ENCODE peak calls at places on chromosomes 13 and 19, in six cellular contexts. One of them, this sample, is unnamed.

GRCh38 chr13:111259058-111259457 is 61.4 kb upstream of the TEX29 start:
- DNase-seq in hepatic stellate cell: no peak
- DNase-seq in mammary epithelial cell: no peak
- DNase-seq in amniotic stem cell: no peak
- DNase-seq in brain microvascular endothelial cell: no peak
- DNase-seq in activated T-cell treated with anti-CD3 and anti-CD28 coated beads for 1 hour: no peak
- DNase-seq in this sample: no peak

GRCh38 chr13:93368705-93369104 is 142.1 kb downstream of the GPC6 start:
- DNase-seq in activated T-cell treated with anti-CD3 and anti-CD28 coated beads for 1 hour: no peak
- DNase-seq in hepatic stellate cell: no peak
- DNase-seq in amniotic stem cell: no peak
- DNase-seq in brain microvascular endothelial cell: no peak
- DNase-seq in mammary epithelial cell: no peak
- DNase-seq in this sample: no peak

GRCh38 chr19:1169921-1170885 is 3.9 kb downstream of the SBNO2 start:
- DNase-seq in brain microvascular endothelial cell: no peak
- DNase-seq in hepatic stellate cell: no peak
- DNase-seq in mammary epithelial cell: peak
- DNase-seq in activated T-cell treated with anti-CD3 and anti-CD28 coated beads for 1 hour: no peak
- DNase-seq in amniotic stem cell: no peak
- DNase-seq in this sample: peak

GRCh38 chr19:35040826-35041547 is 534 bp upstream of the HPN start:
- DNase-seq in hepatic stellate cell: peak
- DNase-seq in amniotic stem cell: no peak
- DNase-seq in brain microvascular endothelial cell: no peak
- DNase-seq in mammary epithelial cell: no peak
- DNase-seq in activated T-cell treated with anti-CD3 and anti-CD28 coated beads for 1 hour: peak
- DNase-seq in this sample: no peak

GRCh38 chr13:44219808-44220544 is 153.6 kb upstream of the SERP2 start:
- DNase-seq in hepatic stellate cell: peak
- DNase-seq in mammary epithelial cell: no peak
- DNase-seq in brain microvascular endothelial cell: peak
- DNase-seq in activated T-cell treated with anti-CD3 and anti-CD28 coated beads for 1 hour: no peak
- DNase-seq in amniotic stem cell: peak
- DNase-seq in this sample: peak

GRCh38 chr13:33101835-33102234 is 85.6 kb downstream of the KL start:
- DNase-seq in activated T-cell treated with anti-CD3 and anti-CD28 coated beads for 1 hour: no peak
- DNase-seq in amniotic stem cell: no peak
- DNase-seq in brain microvascular endothelial cell: no peak
- DNase-seq in hepatic stellate cell: no peak
- DNase-seq in mammary epithelial cell: no peak
- DNase-seq in this sample: no peak

GRCh38 chr13:63048648-63049047 is 1633.0 kb upstream of the PCDH20 start:
- DNase-seq in brain microvascular endothelial cell: no peak
- DNase-seq in activated T-cell treated with anti-CD3 and anti-CD28 coated beads for 1 hour: no peak
- DNase-seq in hepatic stellate cell: no peak
- DNase-seq in mammary epithelial cell: no peak
- DNase-seq in amniotic stem cell: no peak
- DNase-seq in this sample: no peak

GRCh38 chr13:27635256-27635655 is 13.6 kb downstream of the POLR1D start:
- DNase-seq in amniotic stem cell: no peak
- DNase-seq in hepatic stellate cell: no peak
- DNase-seq in mammary epithelial cell: no peak
- DNase-seq in activated T-cell treated with anti-CD3 and anti-CD28 coated beads for 1 hour: no peak
- DNase-seq in brain microvascular endothelial cell: no peak
- DNase-seq in this sample: peak

GRCh38 chr13:26538363-26539317 is 18.8 kb upstream of the WASF3 start:
- DNase-seq in activated T-cell treated with anti-CD3 and anti-CD28 coated beads for 1 hour: no peak
- DNase-seq in mammary epithelial cell: no peak
- DNase-seq in hepatic stellate cell: no peak
- DNase-seq in brain microvascular endothelial cell: no peak
- DNase-seq in amniotic stem cell: no peak
- DNase-seq in this sample: peak

GRCh38 chr13:40539954-40540706 is 126.3 kb downstream of the FOXO1 start:
- DNase-seq in mammary epithelial cell: peak
- DNase-seq in brain microvascular endothelial cell: peak
- DNase-seq in amniotic stem cell: peak
- DNase-seq in activated T-cell treated with anti-CD3 and anti-CD28 coated beads for 1 hour: no peak
- DNase-seq in hepatic stellate cell: peak
- DNase-seq in this sample: peak

GRCh38 chr13:30978981-30979956 is 46.8 kb downstream of the TEX26 start:
- DNase-seq in amniotic stem cell: no peak
- DNase-seq in hepatic stellate cell: no peak
- DNase-seq in activated T-cell treated with anti-CD3 and anti-CD28 coated beads for 1 hour: peak
- DNase-seq in brain microvascular endothelial cell: no peak
- DNase-seq in mammary epithelial cell: no peak
- DNase-seq in this sample: no peak

GRCh38 chr13:113671066-113672001 is 4.3 kb downstream of the GRK1 start:
- DNase-seq in brain microvascular endothelial cell: no peak
- DNase-seq in hepatic stellate cell: no peak
- DNase-seq in mammary epithelial cell: no peak
- DNase-seq in amniotic stem cell: no peak
- DNase-seq in activated T-cell treated with anti-CD3 and anti-CD28 coated beads for 1 hour: no peak
- DNase-seq in this sample: no peak

GRCh38 chr19:29329460-29330134 is 116.6 kb upstream of the UQCRFS1 start:
- DNase-seq in mammary epithelial cell: no peak
- DNase-seq in activated T-cell treated with anti-CD3 and anti-CD28 coated beads for 1 hour: no peak
- DNase-seq in amniotic stem cell: no peak
- DNase-seq in hepatic stellate cell: no peak
- DNase-seq in brain microvascular endothelial cell: no peak
- DNase-seq in this sample: no peak

GRCh38 chr13:36183901-36184300 is 30.5 kb downstream of the SOHLH2 start:
- DNase-seq in brain microvascular endothelial cell: no peak
- DNase-seq in hepatic stellate cell: no peak
- DNase-seq in mammary epithelial cell: no peak
- DNase-seq in amniotic stem cell: no peak
- DNase-seq in activated T-cell treated with anti-CD3 and anti-CD28 coated beads for 1 hour: no peak
- DNase-seq in this sample: no peak

GRCh38 chr13:27978301-27978968 is 9.3 kb upstream of the CDX2 start:
- DNase-seq in hepatic stellate cell: no peak
- DNase-seq in mammary epithelial cell: no peak
- DNase-seq in activated T-cell treated with anti-CD3 and anti-CD28 coated beads for 1 hour: no peak
- DNase-seq in brain microvascular endothelial cell: no peak
- DNase-seq in amniotic stem cell: no peak
- DNase-seq in this sample: no peak

GRCh38 chr19:28914173-28914572 is 298.8 kb downstream of the UQCRFS1 start:
- DNase-seq in activated T-cell treated with anti-CD3 and anti-CD28 coated beads for 1 hour: no peak
- DNase-seq in hepatic stellate cell: no peak
- DNase-seq in mammary epithelial cell: no peak
- DNase-seq in amniotic stem cell: no peak
- DNase-seq in brain microvascular endothelial cell: no peak
- DNase-seq in this sample: no peak

GRCh38 chr19:47663911-47664771 is 49.1 kb upstream of the EHD2 start:
- DNase-seq in mammary epithelial cell: peak
- DNase-seq in brain microvascular endothelial cell: peak
- DNase-seq in amniotic stem cell: peak
- DNase-seq in hepatic stellate cell: peak
- DNase-seq in activated T-cell treated with anti-CD3 and anti-CD28 coated beads for 1 hour: no peak
- DNase-seq in this sample: peak

GRCh38 chr13:46480131-46480530 is 72.8 kb upstream of the LRCH1 start:
- DNase-seq in activated T-cell treated with anti-CD3 and anti-CD28 coated beads for 1 hour: no peak
- DNase-seq in hepatic stellate cell: no peak
- DNase-seq in mammary epithelial cell: no peak
- DNase-seq in amniotic stem cell: no peak
- DNase-seq in brain microvascular endothelial cell: no peak
- DNase-seq in this sample: no peak

GRCh38 chr19:14654786-14655185 is 19.9 kb downstream of the ADGRE3 start:
- DNase-seq in mammary epithelial cell: no peak
- DNase-seq in activated T-cell treated with anti-CD3 and anti-CD28 coated beads for 1 hour: no peak
- DNase-seq in amniotic stem cell: no peak
- DNase-seq in brain microvascular endothelial cell: no peak
- DNase-seq in hepatic stellate cell: no peak
- DNase-seq in this sample: no peak

GRCh38 chr13:99976502-99977115 is 5.0 kb upstream of the ZIC2 start:
- DNase-seq in mammary epithelial cell: no peak
- DNase-seq in amniotic stem cell: no peak
- DNase-seq in brain microvascular endothelial cell: no peak
- DNase-seq in activated T-cell treated with anti-CD3 and anti-CD28 coated beads for 1 hour: no peak
- DNase-seq in hepatic stellate cell: no peak
- DNase-seq in this sample: no peak

GRCh38 chr13:85590231-85590931 is 208.8 kb downstream of the SLITRK6 start:
- DNase-seq in activated T-cell treated with anti-CD3 and anti-CD28 coated beads for 1 hour: no peak
- DNase-seq in hepatic stellate cell: no peak
- DNase-seq in mammary epithelial cell: peak
- DNase-seq in brain microvascular endothelial cell: no peak
- DNase-seq in amniotic stem cell: no peak
- DNase-seq in this sample: peak

GRCh38 chr19:6738726-6739389 is 622 bp upstream of the TRIP10 start:
- DNase-seq in activated T-cell treated with anti-CD3 and anti-CD28 coated beads for 1 hour: peak
- DNase-seq in mammary epithelial cell: peak
- DNase-seq in brain microvascular endothelial cell: no peak
- DNase-seq in hepatic stellate cell: no peak
- DNase-seq in amniotic stem cell: no peak
- DNase-seq in this sample: no peak

GRCh38 chr19:40305403-40305802 is 20.3 kb upstream of the AKT2 start:
- DNase-seq in amniotic stem cell: peak
- DNase-seq in activated T-cell treated with anti-CD3 and anti-CD28 coated beads for 1 hour: peak
- DNase-seq in hepatic stellate cell: peak
- DNase-seq in brain microvascular endothelial cell: peak
- DNase-seq in mammary epithelial cell: peak
- DNase-seq in this sample: peak

GRCh38 chr19:13234518-13234917 is 84.3 kb downstream of the IER2 start:
- DNase-seq in brain microvascular endothelial cell: no peak
- DNase-seq in mammary epithelial cell: no peak
- DNase-seq in amniotic stem cell: no peak
- DNase-seq in hepatic stellate cell: peak
- DNase-seq in activated T-cell treated with anti-CD3 and anti-CD28 coated beads for 1 hour: peak
- DNase-seq in this sample: no peak

GRCh38 chr13:113848431-113849260 is 15.2 kb downstream of the GAS6 start:
- DNase-seq in hepatic stellate cell: no peak
- DNase-seq in mammary epithelial cell: peak
- DNase-seq in activated T-cell treated with anti-CD3 and anti-CD28 coated beads for 1 hour: no peak
- DNase-seq in brain microvascular endothelial cell: no peak
- DNase-seq in amniotic stem cell: no peak
- DNase-seq in this sample: no peak

GRCh38 chr19:46739290-46739771 is 6.5 kb upstream of the FKRP start:
- DNase-seq in brain microvascular endothelial cell: no peak
- DNase-seq in mammary epithelial cell: no peak
- DNase-seq in hepatic stellate cell: no peak
- DNase-seq in amniotic stem cell: no peak
- DNase-seq in activated T-cell treated with anti-CD3 and anti-CD28 coated beads for 1 hour: no peak
- DNase-seq in this sample: no peak

GRCh38 chr13:46321494-46322225 is 65.4 kb downstream of the RUBCNL start:
- DNase-seq in brain microvascular endothelial cell: peak
- DNase-seq in amniotic stem cell: no peak
- DNase-seq in activated T-cell treated with anti-CD3 and anti-CD28 coated beads for 1 hour: peak
- DNase-seq in mammary epithelial cell: peak
- DNase-seq in hepatic stellate cell: peak
- DNase-seq in this sample: peak

GRCh38 chr13:23673354-23673753 is 103.1 kb downstream of the TNFRSF19 start:
- DNase-seq in amniotic stem cell: peak
- DNase-seq in activated T-cell treated with anti-CD3 and anti-CD28 coated beads for 1 hour: no peak
- DNase-seq in brain microvascular endothelial cell: peak
- DNase-seq in hepatic stellate cell: peak
- DNase-seq in mammary epithelial cell: peak
- DNase-seq in this sample: peak

GRCh38 chr19:14479985-14480694 is 5.0 kb upstream of the PTGER1 start:
- DNase-seq in hepatic stellate cell: peak
- DNase-seq in activated T-cell treated with anti-CD3 and anti-CD28 coated beads for 1 hour: peak
- DNase-seq in brain microvascular endothelial cell: no peak
- DNase-seq in mammary epithelial cell: no peak
- DNase-seq in amniotic stem cell: no peak
- DNase-seq in this sample: no peak

GRCh38 chr13:95498886-95499285 is 53.6 kb upstream of the CLDN10 start:
- DNase-seq in activated T-cell treated with anti-CD3 and anti-CD28 coated beads for 1 hour: no peak
- DNase-seq in mammary epithelial cell: no peak
- DNase-seq in hepatic stellate cell: no peak
- DNase-seq in brain microvascular endothelial cell: no peak
- DNase-seq in amniotic stem cell: no peak
- DNase-seq in this sample: peak

This sample was measured in bronchial epithelial cell.